ENCODE peak calls at places on chromosome X, in five cellular contexts. M is GM03348; S is RWPE2; Y is activated T-helper 1 cell treated with anti-CD3 and anti-CD28 coated beads, Interleukin-2, amount 50 U/mL, for 16 hours; V is T-cell. P is an unnamed sample.

GRCh38 chrX:7205037-7205577 is 57.2 kb upstream of the PUDP start:
- DNase-seq in M (no peak), S (no peak), Y (no peak), V (no peak), P (no peak)

GRCh38 chrX:20968996-20969395 is 405.2 kb upstream of the CNKSR2 start:
- DNase-seq in M (no peak), S (no peak), Y (no peak), V (no peak), P (peak)

GRCh38 chrX:150536455-150537116 is 31.8 kb upstream of the MTM1 start:
- DNase-seq in M (no peak), S (no peak), Y (no peak), V (no peak), P (no peak)

GRCh38 chrX:154051210-154051810 is 31.6 kb upstream of the IRAK1 start:
- DNase-seq in M (peak), S (no peak), Y (peak), V (peak), P (peak)

GRCh38 chrX:124502144-124502543 is 155.8 kb downstream of the SH2D1A start:
- DNase-seq in M (no peak), S (no peak), Y (no peak), V (no peak), P (no peak)

GRCh38 chrX:124211312-124211942 is 121.0 kb upstream of the TEX13D start:
- DNase-seq in M (peak), S (no peak), Y (no peak), V (no peak), P (peak)

GRCh38 chrX:25204182-25204581 is 188.4 kb upstream of the ARX start:
- DNase-seq in M (no peak), S (no peak), Y (no peak), V (no peak), P (peak)

GRCh38 chrX:104318330-104319009 is 63.7 kb upstream of the ESX1 start:
- DNase-seq in M (peak), S (peak), Y (no peak), V (no peak), P (peak)

GRCh38 chrX:134717698-134718328 is 59.5 kb upstream of the PLAC1 start:
- DNase-seq in M (peak), S (no peak), Y (no peak), V (no peak), P (peak)

GRCh38 chrX:39638526-39638925 is 459.2 kb downstream of the BCOR start:
- DNase-seq in M (no peak), S (no peak), Y (no peak), V (no peak), P (no peak)

GRCh38 chrX:38881727-38882126 is 80.5 kb downstream of the MID1IP1 start:
- DNase-seq in M (no peak), S (no peak), Y (no peak), V (no peak), P (no peak)

GRCh38 chrX:46456125-46456922 is 88.9 kb downstream of the ZNF674 start:
- DNase-seq in M (no peak), S (no peak), Y (no peak), V (no peak), P (peak)

GRCh38 chrX:110145854-110146253 is 142.9 kb downstream of the TMEM164 start:
- DNase-seq in M (peak), S (no peak), Y (no peak), V (peak), P (peak)

GRCh38 chrX:30888526-30889146 is 418 bp downstream of the TAB3 start:
- DNase-seq in M (peak), S (no peak), Y (no peak), V (peak), P (peak)

GRCh38 chrX:16577483-16578029 is 72.4 kb upstream of the S100G start:
- DNase-seq in M (no peak), S (no peak), Y (no peak), V (no peak), P (no peak)

GRCh38 chrX:126670258-126670657 is 117.6 kb upstream of the DCAF12L1 start:
- DNase-seq in M (no peak), S (no peak), Y (no peak), V (no peak), P (no peak)